ENCODE peak calls at places on chromosomes 4 and X, in seven cellular contexts. One of them, this sample, is unnamed.

GRCh38 chr4:165302658-165303057 is 24.8 kb upstream of the MSMO1 start:
- DNase-seq in cardiac muscle cell: no peak
- DNase-seq in fibroblast of lung: peak; percentile 7
- DNase-seq in brain microvascular endothelial cell: no peak
- DNase-seq in DND-41: no peak
- DNase-seq in PC-9: no peak
- DNase-seq in breast epithelium: no peak
- DNase-seq in this sample: no peak

GRCh38 chrX:22246620-22247019 is 26.1 kb upstream of the CBLL2 start:
- DNase-seq in cardiac muscle cell: no peak
- DNase-seq in fibroblast of lung: peak; percentile 82
- DNase-seq in brain microvascular endothelial cell: no peak
- DNase-seq in DND-41: no peak
- DNase-seq in PC-9: peak; percentile 3
- DNase-seq in breast epithelium: no peak
- DNase-seq in this sample: no peak

GRCh38 chr4:118936406-118936805 is 47.8 kb downstream of the SYNPO2 start:
- DNase-seq in cardiac muscle cell: no peak
- DNase-seq in fibroblast of lung: no peak
- DNase-seq in brain microvascular endothelial cell: no peak
- DNase-seq in DND-41: no peak
- DNase-seq in PC-9: no peak
- DNase-seq in breast epithelium: no peak
- DNase-seq in this sample: no peak

GRCh38 chr4:47122592-47123291 is 91.4 kb downstream of the GABRB1 start:
- DNase-seq in cardiac muscle cell: peak; percentile 78
- DNase-seq in fibroblast of lung: peak; percentile 70
- DNase-seq in brain microvascular endothelial cell: peak; percentile 73
- DNase-seq in DND-41: peak; percentile 70
- DNase-seq in PC-9: peak; percentile 38
- DNase-seq in breast epithelium: no peak
- DNase-seq in this sample: peak; percentile 65

GRCh38 chr4:120399846-120400245 is 333.2 kb upstream of the MAD2L1 start:
- DNase-seq in cardiac muscle cell: no peak
- DNase-seq in fibroblast of lung: no peak
- DNase-seq in brain microvascular endothelial cell: no peak
- DNase-seq in DND-41: no peak
- DNase-seq in PC-9: no peak
- DNase-seq in breast epithelium: no peak
- DNase-seq in this sample: no peak

GRCh38 chr4:43987331-43987944 is 461.2 kb downstream of the KCTD8 start:
- DNase-seq in cardiac muscle cell: no peak
- DNase-seq in fibroblast of lung: no peak
- DNase-seq in brain microvascular endothelial cell: no peak
- DNase-seq in DND-41: no peak
- DNase-seq in PC-9: no peak
- DNase-seq in breast epithelium: no peak
- DNase-seq in this sample: no peak

GRCh38 chr4:78432896-78433295 is 118.7 kb upstream of the ANXA3 start:
- DNase-seq in cardiac muscle cell: peak; percentile 2
- DNase-seq in fibroblast of lung: peak; percentile 67
- DNase-seq in brain microvascular endothelial cell: peak; percentile 11
- DNase-seq in DND-41: no peak
- DNase-seq in PC-9: no peak
- DNase-seq in breast epithelium: no peak
- DNase-seq in this sample: no peak

GRCh38 chr4:46445689-46446339 is 55.9 kb upstream of the GABRA2 start:
- DNase-seq in cardiac muscle cell: no peak
- DNase-seq in fibroblast of lung: no peak
- DNase-seq in brain microvascular endothelial cell: no peak
- DNase-seq in DND-41: no peak
- DNase-seq in PC-9: no peak
- DNase-seq in breast epithelium: no peak
- DNase-seq in this sample: no peak

GRCh38 chrX:136055651-136056221 is 70.5 kb downstream of the SLC9A6 start:
- DNase-seq in cardiac muscle cell: no peak
- DNase-seq in fibroblast of lung: peak; percentile 70
- DNase-seq in brain microvascular endothelial cell: peak; percentile 71
- DNase-seq in DND-41: no peak
- DNase-seq in PC-9: no peak
- DNase-seq in breast epithelium: no peak
- DNase-seq in this sample: peak; percentile 13

GRCh38 chr4:25993564-25994185 is 79.7 kb downstream of the SMIM20 start:
- DNase-seq in cardiac muscle cell: no peak
- DNase-seq in fibroblast of lung: peak; percentile 46
- DNase-seq in brain microvascular endothelial cell: no peak
- DNase-seq in DND-41: peak; percentile 15
- DNase-seq in PC-9: no peak
- DNase-seq in breast epithelium: no peak
- DNase-seq in this sample: peak; percentile 62

GRCh38 chr4:39044947-39045734 is 12.9 kb upstream of the TMEM156 start:
- DNase-seq in cardiac muscle cell: peak; percentile 67
- DNase-seq in fibroblast of lung: no peak
- DNase-seq in brain microvascular endothelial cell: no peak
- DNase-seq in DND-41: peak; percentile 40
- DNase-seq in PC-9: no peak
- DNase-seq in breast epithelium: no peak
- DNase-seq in this sample: no peak

GRCh38 chr4:17098946-17099345 is 200.5 kb upstream of the LDB2 start:
- DNase-seq in cardiac muscle cell: no peak
- DNase-seq in fibroblast of lung: no peak
- DNase-seq in brain microvascular endothelial cell: no peak
- DNase-seq in DND-41: no peak
- DNase-seq in PC-9: no peak
- DNase-seq in breast epithelium: no peak
- DNase-seq in this sample: no peak

GRCh38 chr4:159003420-159004253 is 99.2 kb upstream of the RAPGEF2 start:
- DNase-seq in cardiac muscle cell: no peak
- DNase-seq in fibroblast of lung: peak; percentile 64
- DNase-seq in brain microvascular endothelial cell: no peak
- DNase-seq in DND-41: no peak
- DNase-seq in PC-9: no peak
- DNase-seq in breast epithelium: no peak
- DNase-seq in this sample: no peak

GRCh38 chr4:16289872-16290554 is 63.7 kb upstream of the TAPT1 start:
- DNase-seq in cardiac muscle cell: peak; percentile 44
- DNase-seq in fibroblast of lung: peak; percentile 21
- DNase-seq in brain microvascular endothelial cell: peak; percentile 37
- DNase-seq in DND-41: no peak
- DNase-seq in PC-9: no peak
- DNase-seq in breast epithelium: no peak
- DNase-seq in this sample: no peak

GRCh38 chrX:150489359-150490015 is 78.9 kb upstream of the MTM1 start:
- DNase-seq in cardiac muscle cell: no peak
- DNase-seq in fibroblast of lung: peak; percentile 48
- DNase-seq in brain microvascular endothelial cell: no peak
- DNase-seq in DND-41: no peak
- DNase-seq in PC-9: no peak
- DNase-seq in breast epithelium: no peak
- DNase-seq in this sample: no peak

GRCh38 chr4:163167333-163167626 is 590 bp upstream of the NAF1 start:
- DNase-seq in cardiac muscle cell: no peak
- DNase-seq in fibroblast of lung: peak; percentile 39
- DNase-seq in brain microvascular endothelial cell: no peak
- DNase-seq in DND-41: no peak
- DNase-seq in PC-9: no peak
- DNase-seq in breast epithelium: no peak
- DNase-seq in this sample: no peak

GRCh38 chr4:37762294-37763163 is 64.0 kb upstream of the PGM2 start:
- DNase-seq in cardiac muscle cell: no peak
- DNase-seq in fibroblast of lung: peak; percentile 34
- DNase-seq in brain microvascular endothelial cell: peak; percentile 52
- DNase-seq in DND-41: peak; percentile 26
- DNase-seq in PC-9: no peak
- DNase-seq in breast epithelium: no peak
- DNase-seq in this sample: no peak

GRCh38 chrX:22090181-22090580 is 58.1 kb downstream of the PHEX start:
- DNase-seq in cardiac muscle cell: no peak
- DNase-seq in fibroblast of lung: peak; percentile 73
- DNase-seq in brain microvascular endothelial cell: peak; percentile 73
- DNase-seq in DND-41: no peak
- DNase-seq in PC-9: no peak
- DNase-seq in breast epithelium: no peak
- DNase-seq in this sample: no peak

GRCh38 chr4:170093978-170094377 is 4.2 kb upstream of the AADAT start:
- DNase-seq in cardiac muscle cell: no peak
- DNase-seq in fibroblast of lung: no peak
- DNase-seq in brain microvascular endothelial cell: no peak
- DNase-seq in DND-41: no peak
- DNase-seq in PC-9: no peak
- DNase-seq in breast epithelium: no peak
- DNase-seq in this sample: no peak

DNA sequence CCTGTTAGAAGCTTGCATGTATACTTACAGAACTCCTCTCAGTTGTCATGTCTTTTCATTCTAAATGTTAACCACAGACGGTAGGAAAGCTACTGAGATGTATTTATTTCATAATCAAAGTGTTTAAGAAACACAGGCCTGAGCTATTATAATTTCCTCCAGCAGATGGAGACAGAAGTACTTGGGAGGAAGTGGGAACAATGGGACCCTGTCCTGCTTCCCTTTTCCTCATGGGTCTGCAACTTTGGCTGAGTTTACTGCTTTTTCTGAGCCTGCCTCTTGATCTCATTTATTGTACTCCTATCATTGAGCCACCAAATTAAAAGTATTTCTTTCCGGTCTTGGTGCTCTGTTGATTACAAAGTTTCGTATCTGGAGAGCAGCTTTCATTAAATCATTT is 67.7 kb upstream of the SPANXN2 start:
- DNase-seq in cardiac muscle cell: peak; percentile 34
- DNase-seq in fibroblast of lung: peak; percentile 1
- DNase-seq in brain microvascular endothelial cell: peak; percentile 0
- DNase-seq in DND-41: no peak
- DNase-seq in PC-9: no peak
- DNase-seq in breast epithelium: no peak
- DNase-seq in this sample: no peak
- TF ChIP-seq CTCF in cardiac muscle cell: peak; percentile 51
- TF ChIP-seq CTCF in fibroblast of lung: no peak
- TF ChIP-seq CTCF in brain microvascular endothelial cell: peak; percentile 53
- TF ChIP-seq CTCF in DND-41: peak; percentile 49
- TF ChIP-seq CTCF in PC-9: peak; percentile 60
- TF ChIP-seq CTCF in breast epithelium: no peak
- TF ChIP-seq CTCF in this sample: no peak

GRCh38 chrX:17062065-17062464 is 115.6 kb downstream of the REPS2 start:
- DNase-seq in cardiac muscle cell: no peak
- DNase-seq in fibroblast of lung: no peak
- DNase-seq in brain microvascular endothelial cell: no peak
- DNase-seq in DND-41: no peak
- DNase-seq in PC-9: no peak
- DNase-seq in breast epithelium: no peak
- DNase-seq in this sample: no peak

GRCh38 chrX:17052210-17052609 is 105.8 kb downstream of the REPS2 start:
- DNase-seq in cardiac muscle cell: no peak
- DNase-seq in fibroblast of lung: peak; percentile 65
- DNase-seq in brain microvascular endothelial cell: no peak
- DNase-seq in DND-41: no peak
- DNase-seq in PC-9: no peak
- DNase-seq in breast epithelium: no peak
- DNase-seq in this sample: no peak

GRCh38 chrX:17052776-17053175 is 106.3 kb downstream of the REPS2 start:
- DNase-seq in cardiac muscle cell: no peak
- DNase-seq in fibroblast of lung: no peak
- DNase-seq in brain microvascular endothelial cell: no peak
- DNase-seq in DND-41: no peak
- DNase-seq in PC-9: no peak
- DNase-seq in breast epithelium: no peak
- DNase-seq in this sample: no peak

DNA sequence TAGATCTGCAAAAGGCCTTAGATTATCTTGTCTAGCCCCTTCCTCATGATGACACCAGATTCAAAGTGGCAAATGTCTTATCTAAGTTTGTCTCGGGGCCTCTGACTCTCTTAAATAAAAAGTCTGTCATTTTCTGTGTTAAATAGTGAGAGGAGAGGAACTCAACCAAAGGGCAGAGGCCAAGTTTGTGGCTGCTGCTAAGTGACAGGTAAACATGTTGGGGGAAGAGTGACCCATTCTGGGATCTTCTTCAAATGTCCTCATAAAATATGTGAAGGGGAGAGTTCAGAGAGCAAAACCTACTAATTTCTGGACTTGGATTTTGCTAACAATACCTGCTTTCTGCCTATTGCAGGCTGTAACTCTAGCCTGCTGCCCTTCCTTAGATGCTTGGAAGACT is 110.8 kb downstream of the REPS2 start:
- DNase-seq in cardiac muscle cell: no peak
- DNase-seq in fibroblast of lung: no peak
- DNase-seq in brain microvascular endothelial cell: no peak
- DNase-seq in DND-41: no peak
- DNase-seq in PC-9: no peak
- DNase-seq in breast epithelium: no peak
- DNase-seq in this sample: no peak
- H3K27me3 ChIP-seq in cardiac muscle cell: no peaks in the 10 kb centered on the region
- H3K27me3 ChIP-seq in fibroblast of lung: no peaks in the 10 kb centered on the region
- H3K27me3 ChIP-seq in brain microvascular endothelial cell: no peaks in the 10 kb centered on the region
- H3K27me3 ChIP-seq in DND-41: no peaks in the 10 kb centered on the region
- H3K27me3 ChIP-seq in PC-9: no peaks in the 10 kb centered on the region
- H3K27me3 ChIP-seq in breast epithelium: peaks cover 16% of the 10 kb centered on the region
- H3K27me3 ChIP-seq in this sample: no peaks in the 10 kb centered on the region

GRCh38 chrX:70253377-70254062 is 6.5 kb downstream of the P2RY4 start:
- DNase-seq in cardiac muscle cell: no peak
- DNase-seq in fibroblast of lung: peak; percentile 39
- DNase-seq in brain microvascular endothelial cell: no peak
- DNase-seq in DND-41: no peak
- DNase-seq in PC-9: no peak
- DNase-seq in breast epithelium: no peak
- DNase-seq in this sample: no peak

GRCh38 chrX:70255452-70255851 is 4.6 kb downstream of the P2RY4 start:
- DNase-seq in cardiac muscle cell: no peak
- DNase-seq in fibroblast of lung: no peak
- DNase-seq in brain microvascular endothelial cell: no peak
- DNase-seq in DND-41: no peak
- DNase-seq in PC-9: no peak
- DNase-seq in breast epithelium: no peak
- DNase-seq in this sample: no peak

GRCh38 chrX:70254063-70254400 is 6.0 kb downstream of the P2RY4 start:
- DNase-seq in cardiac muscle cell: no peak
- DNase-seq in fibroblast of lung: no peak
- DNase-seq in brain microvascular endothelial cell: no peak
- DNase-seq in DND-41: no peak
- DNase-seq in PC-9: no peak
- DNase-seq in breast epithelium: no peak
- DNase-seq in this sample: no peak

GRCh38 chrX:70257599-70258288 is 2.3 kb downstream of the P2RY4 start:
- DNase-seq in cardiac muscle cell: no peak
- DNase-seq in fibroblast of lung: no peak
- DNase-seq in brain microvascular endothelial cell: no peak
- DNase-seq in DND-41: no peak
- DNase-seq in PC-9: no peak
- DNase-seq in breast epithelium: no peak
- DNase-seq in this sample: no peak

GRCh38 chrX:70254909-70255308 is 5.1 kb downstream of the P2RY4 start:
- DNase-seq in cardiac muscle cell: no peak
- DNase-seq in fibroblast of lung: no peak
- DNase-seq in brain microvascular endothelial cell: no peak
- DNase-seq in DND-41: no peak
- DNase-seq in PC-9: no peak
- DNase-seq in breast epithelium: no peak
- DNase-seq in this sample: no peak
- H3K27ac ChIP-seq in cardiac muscle cell: no peak overlapping the region
- H3K27ac ChIP-seq in fibroblast of lung: no peak overlapping the region
- H3K27ac ChIP-seq in brain microvascular endothelial cell: no peak overlapping the region
- H3K27ac ChIP-seq in DND-41: no peak overlapping the region
- H3K27ac ChIP-seq in PC-9: peak overlapping the region; percentile 79
- H3K27ac ChIP-seq in breast epithelium: no peak overlapping the region
- H3K27ac ChIP-seq in this sample: no peak overlapping the region

GRCh38 chrX:11040976-11041375 is 70.2 kb upstream of the HCCS start:
- DNase-seq in cardiac muscle cell: no peak
- DNase-seq in fibroblast of lung: peak; percentile 17
- DNase-seq in brain microvascular endothelial cell: no peak
- DNase-seq in DND-41: no peak
- DNase-seq in PC-9: no peak
- DNase-seq in breast epithelium: no peak
- DNase-seq in this sample: no peak

GRCh38 chrX:11040405-11040804 is 70.7 kb upstream of the HCCS start:
- DNase-seq in cardiac muscle cell: peak; percentile 0
- DNase-seq in fibroblast of lung: no peak
- DNase-seq in brain microvascular endothelial cell: no peak
- DNase-seq in DND-41: no peak
- DNase-seq in PC-9: no peak
- DNase-seq in breast epithelium: no peak
- DNase-seq in this sample: no peak
- TF ChIP-seq CTCF in cardiac muscle cell: peak; percentile 20
- TF ChIP-seq CTCF in fibroblast of lung: no peak
- TF ChIP-seq CTCF in brain microvascular endothelial cell: peak; percentile 21
- TF ChIP-seq CTCF in DND-41: no peak
- TF ChIP-seq CTCF in PC-9: no peak
- TF ChIP-seq CTCF in breast epithelium: no peak
- TF ChIP-seq CTCF in this sample: no peak

This sample was measured in ascending aorta.